ENCODE peak calls at places on chromosomes 16 and 17, in seven cellular contexts. One of them, this sample, is unnamed.

GRCh38 chr17:81371910-81372760 is 23.1 kb upstream of the BAHCC1 start:
- DNase-seq in Peyer's patch: peak
- DNase-seq in lung: no peak
- DNase-seq in HL-60: no peak
- DNase-seq in GM12864: no peak
- DNase-seq in OCI-LY7: no peak
- DNase-seq in breast epithelium: no peak
- DNase-seq in this sample: no peak

GRCh38 chr16:88815901-88816589 is 4.3 kb upstream of the APRT start:
- DNase-seq in Peyer's patch: peak
- DNase-seq in lung: no peak
- DNase-seq in HL-60: peak
- DNase-seq in GM12864: no peak
- DNase-seq in OCI-LY7: peak
- DNase-seq in breast epithelium: no peak
- DNase-seq in this sample: peak

GRCh38 chr17:50828508-50829170 is 6.7 kb upstream of the WFIKKN2 start:
- DNase-seq in Peyer's patch: no peak
- DNase-seq in lung: no peak
- DNase-seq in HL-60: no peak
- DNase-seq in GM12864: peak
- DNase-seq in OCI-LY7: peak
- DNase-seq in breast epithelium: no peak
- DNase-seq in this sample: peak

GRCh38 chr17:69357701-69358100 is 30.8 kb upstream of the ABCA5 start:
- DNase-seq in Peyer's patch: no peak
- DNase-seq in lung: no peak
- DNase-seq in HL-60: no peak
- DNase-seq in GM12864: no peak
- DNase-seq in OCI-LY7: peak
- DNase-seq in breast epithelium: no peak
- DNase-seq in this sample: peak

GRCh38 chr17:692116-692515 is 22.5 kb downstream of the VPS53 start:
- DNase-seq in Peyer's patch: no peak
- DNase-seq in lung: no peak
- DNase-seq in HL-60: no peak
- DNase-seq in GM12864: no peak
- DNase-seq in OCI-LY7: no peak
- DNase-seq in breast epithelium: no peak
- DNase-seq in this sample: no peak

GRCh38 chr16:79053577-79053976 is 547.0 kb downstream of the MAF start:
- DNase-seq in Peyer's patch: no peak
- DNase-seq in lung: no peak
- DNase-seq in HL-60: no peak
- DNase-seq in GM12864: no peak
- DNase-seq in OCI-LY7: no peak
- DNase-seq in breast epithelium: no peak
- DNase-seq in this sample: no peak

GRCh38 chr17:78040561-78041400 is 82.3 kb downstream of the TNRC6C start:
- DNase-seq in Peyer's patch: peak
- DNase-seq in lung: peak
- DNase-seq in HL-60: no peak
- DNase-seq in GM12864: no peak
- DNase-seq in OCI-LY7: no peak
- DNase-seq in breast epithelium: peak
- DNase-seq in this sample: peak

GRCh38 chr16:2857451-2858244 is at the start of gene PRSS22:
- DNase-seq in Peyer's patch: peak
- DNase-seq in lung: peak
- DNase-seq in HL-60: no peak
- DNase-seq in GM12864: no peak
- DNase-seq in OCI-LY7: no peak
- DNase-seq in breast epithelium: peak
- DNase-seq in this sample: no peak

GRCh38 chr17:58521680-58522079 is 7.2 kb upstream of the MTMR4 start:
- DNase-seq in Peyer's patch: no peak
- DNase-seq in lung: no peak
- DNase-seq in HL-60: no peak
- DNase-seq in GM12864: no peak
- DNase-seq in OCI-LY7: no peak
- DNase-seq in breast epithelium: no peak
- DNase-seq in this sample: no peak

GRCh38 chr17:31064707-31065106 is 30.1 kb upstream of the NF1 start:
- DNase-seq in Peyer's patch: no peak
- DNase-seq in lung: no peak
- DNase-seq in HL-60: no peak
- DNase-seq in GM12864: no peak
- DNase-seq in OCI-LY7: no peak
- DNase-seq in breast epithelium: no peak
- DNase-seq in this sample: no peak

GRCh38 chr17:73292031-73292531 is 19.7 kb downstream of the CDC42EP4 start:
- DNase-seq in Peyer's patch: no peak
- DNase-seq in lung: no peak
- DNase-seq in HL-60: no peak
- DNase-seq in GM12864: no peak
- DNase-seq in OCI-LY7: no peak
- DNase-seq in breast epithelium: no peak
- DNase-seq in this sample: no peak

GRCh38 chr17:13550291-13550690 is 51.4 kb downstream of the HS3ST3A1 start:
- DNase-seq in Peyer's patch: no peak
- DNase-seq in lung: no peak
- DNase-seq in HL-60: no peak
- DNase-seq in GM12864: no peak
- DNase-seq in OCI-LY7: no peak
- DNase-seq in breast epithelium: no peak
- DNase-seq in this sample: no peak

GRCh38 chr16:56277040-56277439 is 85.8 kb downstream of the GNAO1 start:
- DNase-seq in Peyer's patch: no peak
- DNase-seq in lung: no peak
- DNase-seq in HL-60: no peak
- DNase-seq in GM12864: no peak
- DNase-seq in OCI-LY7: no peak
- DNase-seq in breast epithelium: peak
- DNase-seq in this sample: no peak

GRCh38 chr17:1413281-1413791 is 13.3 kb upstream of the YWHAE start:
- DNase-seq in Peyer's patch: peak
- DNase-seq in lung: peak
- DNase-seq in HL-60: no peak
- DNase-seq in GM12864: no peak
- DNase-seq in OCI-LY7: no peak
- DNase-seq in breast epithelium: no peak
- DNase-seq in this sample: peak

GRCh38 chr16:66457888-66458287 is 30.8 kb downstream of the BEAN1 start:
- DNase-seq in Peyer's patch: no peak
- DNase-seq in lung: no peak
- DNase-seq in HL-60: no peak
- DNase-seq in GM12864: no peak
- DNase-seq in OCI-LY7: no peak
- DNase-seq in breast epithelium: no peak
- DNase-seq in this sample: no peak

GRCh38 chr17:41771389-41772206 is 14.9 kb downstream of the JUP start:
- DNase-seq in Peyer's patch: no peak
- DNase-seq in lung: no peak
- DNase-seq in HL-60: no peak
- DNase-seq in GM12864: no peak
- DNase-seq in OCI-LY7: peak
- DNase-seq in breast epithelium: no peak
- DNase-seq in this sample: peak

GRCh38 chr16:90077757-90078593 is 844 bp upstream of the PRDM7 start:
- DNase-seq in Peyer's patch: peak
- DNase-seq in lung: no peak
- DNase-seq in HL-60: no peak
- DNase-seq in GM12864: no peak
- DNase-seq in OCI-LY7: peak
- DNase-seq in breast epithelium: no peak
- DNase-seq in this sample: peak

GRCh38 chr16:28062261-28063046 is 1.1 kb downstream of the GSG1L start:
- DNase-seq in Peyer's patch: no peak
- DNase-seq in lung: no peak
- DNase-seq in HL-60: no peak
- DNase-seq in GM12864: no peak
- DNase-seq in OCI-LY7: no peak
- DNase-seq in breast epithelium: no peak
- DNase-seq in this sample: no peak

GRCh38 chr17:29449865-29450671 is 59.9 kb downstream of the TAOK1 start:
- DNase-seq in Peyer's patch: no peak
- DNase-seq in lung: no peak
- DNase-seq in HL-60: no peak
- DNase-seq in GM12864: no peak
- DNase-seq in OCI-LY7: no peak
- DNase-seq in breast epithelium: no peak
- DNase-seq in this sample: no peak

GRCh38 chr17:19573075-19573474 is 39.4 kb downstream of the SLC47A1 start:
- DNase-seq in Peyer's patch: no peak
- DNase-seq in lung: no peak
- DNase-seq in HL-60: peak
- DNase-seq in GM12864: no peak
- DNase-seq in OCI-LY7: no peak
- DNase-seq in breast epithelium: no peak
- DNase-seq in this sample: no peak

GRCh38 chr17:27809555-27809954 is 9.2 kb upstream of the NOS2 start:
- DNase-seq in Peyer's patch: no peak
- DNase-seq in lung: no peak
- DNase-seq in HL-60: no peak
- DNase-seq in GM12864: no peak
- DNase-seq in OCI-LY7: no peak
- DNase-seq in breast epithelium: no peak
- DNase-seq in this sample: no peak

GRCh38 chr17:27810902-27811557 is 10.7 kb upstream of the NOS2 start:
- DNase-seq in Peyer's patch: no peak
- DNase-seq in lung: no peak
- DNase-seq in HL-60: no peak
- DNase-seq in GM12864: no peak
- DNase-seq in OCI-LY7: no peak
- DNase-seq in breast epithelium: no peak
- DNase-seq in this sample: no peak

GRCh38 chr17:27810211-27810901 is 10.0 kb upstream of the NOS2 start:
- DNase-seq in Peyer's patch: no peak
- DNase-seq in lung: no peak
- DNase-seq in HL-60: no peak
- DNase-seq in GM12864: peak
- DNase-seq in OCI-LY7: no peak
- DNase-seq in breast epithelium: no peak
- DNase-seq in this sample: peak

GRCh38 chr17:27808629-27809028 is 8.3 kb upstream of the NOS2 start:
- DNase-seq in Peyer's patch: no peak
- DNase-seq in lung: no peak
- DNase-seq in HL-60: no peak
- DNase-seq in GM12864: peak
- DNase-seq in OCI-LY7: no peak
- DNase-seq in breast epithelium: no peak
- DNase-seq in this sample: peak

GRCh38 chr17:27811961-27812360 is 11.6 kb upstream of the NOS2 start:
- DNase-seq in Peyer's patch: peak
- DNase-seq in lung: no peak
- DNase-seq in HL-60: no peak
- DNase-seq in GM12864: no peak
- DNase-seq in OCI-LY7: no peak
- DNase-seq in breast epithelium: no peak
- DNase-seq in this sample: no peak
- H3K4me3 ChIP-seq in Peyer's patch: no peak
- H3K4me3 ChIP-seq in lung: no peak
- H3K4me3 ChIP-seq in HL-60: no peak
- H3K4me3 ChIP-seq in GM12864: no peak
- H3K4me3 ChIP-seq in OCI-LY7: no peak
- H3K4me3 ChIP-seq in breast epithelium: no peak
- H3K4me3 ChIP-seq in this sample: no peak

GRCh38 chr16:83606486-83607030 is 201.2 kb upstream of the HSBP1 start:
- DNase-seq in Peyer's patch: no peak
- DNase-seq in lung: no peak
- DNase-seq in HL-60: no peak
- DNase-seq in GM12864: no peak
- DNase-seq in OCI-LY7: peak
- DNase-seq in breast epithelium: no peak
- DNase-seq in this sample: no peak
- TF ChIP-seq CTCF in Peyer's patch: no peak
- TF ChIP-seq CTCF in lung: no peak
- TF ChIP-seq CTCF in HL-60: no peak
- TF ChIP-seq CTCF in GM12864: no peak
- TF ChIP-seq CTCF in OCI-LY7: no peak
- TF ChIP-seq CTCF in breast epithelium: no peak
- TF ChIP-seq CTCF in this sample: no peak

GRCh38 chr17:49035470-49036269 is 38.5 kb downstream of the IGF2BP1 start:
- DNase-seq in Peyer's patch: no peak
- DNase-seq in lung: no peak
- DNase-seq in HL-60: peak
- DNase-seq in GM12864: no peak
- DNase-seq in OCI-LY7: peak
- DNase-seq in breast epithelium: peak
- DNase-seq in this sample: peak
- H3K4me3 ChIP-seq in Peyer's patch: no peak
- H3K4me3 ChIP-seq in lung: no peak
- H3K4me3 ChIP-seq in HL-60: no peak
- H3K4me3 ChIP-seq in GM12864: no peak
- H3K4me3 ChIP-seq in OCI-LY7: no peak
- H3K4me3 ChIP-seq in breast epithelium: peak
- H3K4me3 ChIP-seq in this sample: no peak

DNA sequence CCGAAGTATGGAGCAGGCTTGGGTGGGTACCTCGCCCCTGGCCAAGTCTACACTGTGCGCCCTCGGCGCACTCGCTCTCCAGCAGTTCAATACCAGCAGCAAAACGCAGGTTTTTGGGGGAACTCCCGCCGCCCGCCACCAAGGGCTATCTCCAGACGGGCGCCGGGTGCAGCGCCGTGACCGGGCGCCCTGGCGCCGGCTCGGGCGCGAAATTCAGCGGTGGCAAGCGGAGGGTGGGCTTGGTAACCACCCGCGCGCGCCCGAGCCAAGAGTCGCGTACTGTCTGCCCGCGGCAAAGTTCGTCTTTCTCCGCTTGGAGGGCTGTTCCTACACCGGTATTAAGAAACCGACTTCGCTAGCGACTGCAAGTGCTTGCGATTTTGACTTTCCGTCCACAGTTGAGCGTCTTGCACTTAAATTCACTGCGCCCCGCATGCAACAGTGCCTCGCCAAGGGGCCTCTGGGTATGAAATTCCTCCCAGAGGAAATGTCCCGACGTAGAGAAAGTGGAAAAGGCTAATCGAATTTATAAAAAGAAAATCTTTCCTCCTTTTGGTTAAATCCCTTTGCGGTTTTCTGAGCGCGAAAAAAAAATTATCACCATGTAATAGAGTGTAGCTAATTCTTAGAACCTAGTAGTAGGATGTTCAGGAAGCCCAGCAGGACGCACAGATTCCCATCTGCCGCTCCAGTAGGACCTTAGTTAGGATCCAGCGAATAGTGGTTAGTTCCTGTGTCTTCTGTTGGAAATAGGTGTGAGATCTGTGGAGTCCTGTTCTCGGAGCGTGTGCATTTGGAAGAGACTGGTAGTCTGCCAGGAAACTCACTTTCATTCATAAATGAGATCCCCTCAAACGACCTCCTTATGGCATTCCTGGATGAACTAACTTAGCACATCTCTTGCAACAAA is 5.1 kb upstream of the SALL1 start:
- DNase-seq in Peyer's patch: no peak
- DNase-seq in lung: no peak
- DNase-seq in HL-60: no peak
- DNase-seq in GM12864: no peak
- DNase-seq in OCI-LY7: no peak
- DNase-seq in breast epithelium: no peak
- DNase-seq in this sample: no peak
- TF ChIP-seq CTCF in Peyer's patch: no peak
- TF ChIP-seq CTCF in lung: no peak
- TF ChIP-seq CTCF in HL-60: no peak
- TF ChIP-seq CTCF in GM12864: no peak
- TF ChIP-seq CTCF in OCI-LY7: no peak
- TF ChIP-seq CTCF in breast epithelium: no peak
- TF ChIP-seq CTCF in this sample: no peak